ENCODE peak calls at places on chromosomes 2 and 18, in eight cellular contexts. One of them, this sample, is unnamed.

GRCh38 chr2:54166121-54166773 is 50.8 kb downstream of the ACYP2 start:
- DNase-seq in brain microvascular endothelial cell: no peak
- DNase-seq in heart left ventricle: no peak
- DNase-seq in AG04450: no peak
- DNase-seq in breast epithelium: no peak
- DNase-seq in A549: no peak
- DNase-seq in K562: no peak
- DNase-seq in fibroblast of pulmonary artery: no peak
- DNase-seq in this sample: no peak

GRCh38 chr2:240024766-240025165 is 376 bp downstream of the NDUFA10 start:
- DNase-seq in AG04450: no peak
- DNase-seq in brain microvascular endothelial cell: no peak
- DNase-seq in A549: peak
- DNase-seq in heart left ventricle: no peak
- DNase-seq in breast epithelium: no peak
- DNase-seq in K562: peak
- DNase-seq in fibroblast of pulmonary artery: no peak
- DNase-seq in this sample: no peak

GRCh38 chr2:160458718-160459453 is 34.7 kb downstream of the RBMS1 start:
- DNase-seq in K562: no peak
- DNase-seq in A549: no peak
- DNase-seq in brain microvascular endothelial cell: no peak
- DNase-seq in fibroblast of pulmonary artery: no peak
- DNase-seq in heart left ventricle: no peak
- DNase-seq in AG04450: no peak
- DNase-seq in breast epithelium: no peak
- DNase-seq in this sample: no peak

GRCh38 chr18:42860011-42860410 is 255.5 kb downstream of the RIT2 start:
- DNase-seq in breast epithelium: no peak
- DNase-seq in A549: no peak
- DNase-seq in heart left ventricle: no peak
- DNase-seq in K562: no peak
- DNase-seq in fibroblast of pulmonary artery: peak
- DNase-seq in brain microvascular endothelial cell: peak
- DNase-seq in AG04450: no peak
- DNase-seq in this sample: no peak

GRCh38 chr2:7427293-7428060 is 510.3 kb downstream of the RNF144A start:
- DNase-seq in AG04450: peak
- DNase-seq in K562: peak
- DNase-seq in heart left ventricle: no peak
- DNase-seq in breast epithelium: no peak
- DNase-seq in A549: peak
- DNase-seq in fibroblast of pulmonary artery: peak
- DNase-seq in brain microvascular endothelial cell: peak
- DNase-seq in this sample: no peak

GRCh38 chr2:719734-720133 is 42.5 kb upstream of the TMEM18 start:
- DNase-seq in heart left ventricle: no peak
- DNase-seq in AG04450: no peak
- DNase-seq in A549: no peak
- DNase-seq in fibroblast of pulmonary artery: no peak
- DNase-seq in K562: no peak
- DNase-seq in brain microvascular endothelial cell: no peak
- DNase-seq in breast epithelium: no peak
- DNase-seq in this sample: no peak

GRCh38 chr2:160621748-160622147 is 128.1 kb upstream of the RBMS1 start:
- DNase-seq in fibroblast of pulmonary artery: no peak
- DNase-seq in AG04450: no peak
- DNase-seq in K562: no peak
- DNase-seq in brain microvascular endothelial cell: no peak
- DNase-seq in heart left ventricle: no peak
- DNase-seq in breast epithelium: no peak
- DNase-seq in A549: no peak
- DNase-seq in this sample: no peak

GRCh38 chr2:53877556-53877955 is 17.8 kb upstream of the GPR75 start:
- DNase-seq in heart left ventricle: no peak
- DNase-seq in breast epithelium: no peak
- DNase-seq in brain microvascular endothelial cell: no peak
- DNase-seq in K562: no peak
- DNase-seq in fibroblast of pulmonary artery: peak
- DNase-seq in A549: no peak
- DNase-seq in AG04450: no peak
- DNase-seq in this sample: no peak

GRCh38 chr2:224151680-224152310 is 112.7 kb upstream of the SERPINE2 start:
- DNase-seq in brain microvascular endothelial cell: no peak
- DNase-seq in breast epithelium: no peak
- DNase-seq in A549: peak
- DNase-seq in fibroblast of pulmonary artery: no peak
- DNase-seq in heart left ventricle: no peak
- DNase-seq in K562: peak
- DNase-seq in AG04450: no peak
- DNase-seq in this sample: no peak

GRCh38 chr2:99205491-99205890 is 24.5 kb downstream of the MRPL30 start:
- DNase-seq in A549: peak
- DNase-seq in AG04450: no peak
- DNase-seq in brain microvascular endothelial cell: no peak
- DNase-seq in fibroblast of pulmonary artery: no peak
- DNase-seq in breast epithelium: no peak
- DNase-seq in K562: no peak
- DNase-seq in heart left ventricle: no peak
- DNase-seq in this sample: no peak

GRCh38 chr2:99198103-99198841 is 17.3 kb downstream of the MRPL30 start:
- DNase-seq in breast epithelium: no peak
- DNase-seq in fibroblast of pulmonary artery: no peak
- DNase-seq in brain microvascular endothelial cell: no peak
- DNase-seq in K562: no peak
- DNase-seq in AG04450: no peak
- DNase-seq in heart left ventricle: no peak
- DNase-seq in A549: no peak
- DNase-seq in this sample: no peak

GRCh38 chr2:99200232-99200631 is 19.2 kb downstream of the MRPL30 start:
- DNase-seq in K562: no peak
- DNase-seq in heart left ventricle: no peak
- DNase-seq in fibroblast of pulmonary artery: no peak
- DNase-seq in AG04450: no peak
- DNase-seq in breast epithelium: no peak
- DNase-seq in A549: no peak
- DNase-seq in brain microvascular endothelial cell: no peak
- DNase-seq in this sample: no peak

GRCh38 chr2:99201959-99202678 is 21.1 kb downstream of the MRPL30 start:
- DNase-seq in AG04450: no peak
- DNase-seq in heart left ventricle: no peak
- DNase-seq in breast epithelium: no peak
- DNase-seq in brain microvascular endothelial cell: no peak
- DNase-seq in A549: no peak
- DNase-seq in fibroblast of pulmonary artery: no peak
- DNase-seq in K562: no peak
- DNase-seq in this sample: no peak
- TF ChIP-seq CTCF in AG04450: peak
- TF ChIP-seq CTCF in heart left ventricle: no peak
- TF ChIP-seq CTCF in breast epithelium: no peak
- TF ChIP-seq CTCF in brain microvascular endothelial cell: peak
- TF ChIP-seq CTCF in A549: no peak
- TF ChIP-seq CTCF in fibroblast of pulmonary artery: peak
- TF ChIP-seq CTCF in K562: peak
- TF ChIP-seq CTCF in this sample: peak

DNA sequence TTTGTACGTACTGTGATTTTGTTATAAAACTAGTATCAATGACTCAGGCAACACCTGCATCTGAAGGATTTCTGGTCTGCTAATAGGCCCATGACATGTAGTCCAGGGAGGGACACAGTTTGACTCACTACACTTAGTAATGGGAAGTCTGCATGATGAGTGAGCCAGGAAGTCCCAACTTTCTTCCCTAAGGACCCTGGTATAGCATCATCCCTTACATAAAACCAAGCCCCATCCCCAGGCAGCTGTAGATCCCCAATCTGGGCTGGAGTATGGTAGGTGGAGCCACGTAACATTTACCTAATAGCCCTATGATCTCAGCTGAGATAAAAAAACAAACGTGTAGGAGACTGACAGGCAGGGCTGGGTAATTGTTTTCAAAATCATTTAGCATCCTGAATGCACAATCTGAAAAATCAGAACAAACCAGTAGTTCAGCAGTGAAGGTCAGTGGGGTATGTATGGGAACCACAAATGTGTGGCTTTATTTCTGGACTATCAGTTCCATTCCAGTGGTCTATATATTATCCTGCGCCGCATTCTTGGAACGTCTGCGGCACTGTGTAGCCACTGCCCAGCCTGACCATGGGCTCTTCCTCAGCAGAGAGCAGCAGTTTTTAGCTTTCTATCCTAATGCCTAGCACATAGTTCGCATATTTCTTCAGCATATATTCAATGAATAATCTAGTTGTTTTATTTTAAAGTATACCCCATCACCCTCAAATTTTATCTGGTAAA is 33.5 kb downstream of the EPB41L3 start:
- DNase-seq in K562: no peak
- DNase-seq in breast epithelium: no peak
- DNase-seq in A549: no peak
- DNase-seq in AG04450: no peak
- DNase-seq in fibroblast of pulmonary artery: no peak
- DNase-seq in heart left ventricle: no peak
- DNase-seq in brain microvascular endothelial cell: peak
- DNase-seq in this sample: peak
- H3K4me3 ChIP-seq in K562: no peak
- H3K4me3 ChIP-seq in breast epithelium: no peak
- H3K4me3 ChIP-seq in A549: no peak
- H3K4me3 ChIP-seq in AG04450: no peak
- H3K4me3 ChIP-seq in fibroblast of pulmonary artery: no peak
- H3K4me3 ChIP-seq in heart left ventricle: no peak
- H3K4me3 ChIP-seq in brain microvascular endothelial cell: no peak
- H3K4me3 ChIP-seq in this sample: no peak

GRCh38 chr18:59065684-59066083 is 74.0 kb upstream of the SEC11C start:
- DNase-seq in fibroblast of pulmonary artery: no peak
- DNase-seq in AG04450: no peak
- DNase-seq in brain microvascular endothelial cell: no peak
- DNase-seq in breast epithelium: no peak
- DNase-seq in A549: peak
- DNase-seq in K562: no peak
- DNase-seq in heart left ventricle: no peak
- DNase-seq in this sample: no peak

GRCh38 chr18:59070181-59070912 is 69.3 kb upstream of the SEC11C start:
- DNase-seq in heart left ventricle: peak
- DNase-seq in breast epithelium: peak
- DNase-seq in K562: peak
- DNase-seq in brain microvascular endothelial cell: peak
- DNase-seq in A549: peak
- DNase-seq in fibroblast of pulmonary artery: peak
- DNase-seq in AG04450: peak
- DNase-seq in this sample: peak

GRCh38 chr18:59068672-59069071 is 71.0 kb upstream of the SEC11C start:
- DNase-seq in AG04450: no peak
- DNase-seq in brain microvascular endothelial cell: no peak
- DNase-seq in breast epithelium: no peak
- DNase-seq in fibroblast of pulmonary artery: no peak
- DNase-seq in K562: no peak
- DNase-seq in heart left ventricle: no peak
- DNase-seq in A549: no peak
- DNase-seq in this sample: no peak

GRCh38 chr18:59063912-59064311 is 75.8 kb upstream of the SEC11C start:
- DNase-seq in brain microvascular endothelial cell: no peak
- DNase-seq in fibroblast of pulmonary artery: no peak
- DNase-seq in breast epithelium: no peak
- DNase-seq in heart left ventricle: no peak
- DNase-seq in K562: no peak
- DNase-seq in AG04450: no peak
- DNase-seq in A549: no peak
- DNase-seq in this sample: no peak

GRCh38 chr18:59067873-59068272 is 71.8 kb upstream of the SEC11C start:
- DNase-seq in fibroblast of pulmonary artery: peak
- DNase-seq in brain microvascular endothelial cell: peak
- DNase-seq in breast epithelium: no peak
- DNase-seq in AG04450: no peak
- DNase-seq in A549: peak
- DNase-seq in heart left ventricle: no peak
- DNase-seq in K562: peak
- DNase-seq in this sample: no peak
- TF ChIP-seq CTCF in fibroblast of pulmonary artery: peak
- TF ChIP-seq CTCF in brain microvascular endothelial cell: peak
- TF ChIP-seq CTCF in breast epithelium: no peak
- TF ChIP-seq CTCF in AG04450: peak
- TF ChIP-seq CTCF in A549: peak
- TF ChIP-seq CTCF in heart left ventricle: peak
- TF ChIP-seq CTCF in K562: peak
- TF ChIP-seq CTCF in this sample: peak

GRCh38 chr2:106584304-106584954 is 97.3 kb downstream of the CD8B2 start:
- DNase-seq in K562: no peak
- DNase-seq in heart left ventricle: no peak
- DNase-seq in breast epithelium: no peak
- DNase-seq in brain microvascular endothelial cell: no peak
- DNase-seq in fibroblast of pulmonary artery: no peak
- DNase-seq in AG04450: no peak
- DNase-seq in A549: no peak
- DNase-seq in this sample: no peak

GRCh38 chr2:106581755-106582430 is 94.7 kb downstream of the CD8B2 start:
- DNase-seq in brain microvascular endothelial cell: peak
- DNase-seq in A549: peak
- DNase-seq in heart left ventricle: peak
- DNase-seq in breast epithelium: no peak
- DNase-seq in fibroblast of pulmonary artery: peak
- DNase-seq in AG04450: no peak
- DNase-seq in K562: peak
- DNase-seq in this sample: peak

GRCh38 chr2:106580241-106580640 is 93.1 kb downstream of the CD8B2 start:
- DNase-seq in brain microvascular endothelial cell: no peak
- DNase-seq in fibroblast of pulmonary artery: no peak
- DNase-seq in heart left ventricle: no peak
- DNase-seq in K562: no peak
- DNase-seq in A549: no peak
- DNase-seq in AG04450: no peak
- DNase-seq in breast epithelium: no peak
- DNase-seq in this sample: no peak

GRCh38 chr2:106581276-106581675 is 94.1 kb downstream of the CD8B2 start:
- DNase-seq in AG04450: no peak
- DNase-seq in K562: no peak
- DNase-seq in breast epithelium: no peak
- DNase-seq in brain microvascular endothelial cell: no peak
- DNase-seq in fibroblast of pulmonary artery: no peak
- DNase-seq in A549: no peak
- DNase-seq in heart left ventricle: no peak
- DNase-seq in this sample: no peak

DNA sequence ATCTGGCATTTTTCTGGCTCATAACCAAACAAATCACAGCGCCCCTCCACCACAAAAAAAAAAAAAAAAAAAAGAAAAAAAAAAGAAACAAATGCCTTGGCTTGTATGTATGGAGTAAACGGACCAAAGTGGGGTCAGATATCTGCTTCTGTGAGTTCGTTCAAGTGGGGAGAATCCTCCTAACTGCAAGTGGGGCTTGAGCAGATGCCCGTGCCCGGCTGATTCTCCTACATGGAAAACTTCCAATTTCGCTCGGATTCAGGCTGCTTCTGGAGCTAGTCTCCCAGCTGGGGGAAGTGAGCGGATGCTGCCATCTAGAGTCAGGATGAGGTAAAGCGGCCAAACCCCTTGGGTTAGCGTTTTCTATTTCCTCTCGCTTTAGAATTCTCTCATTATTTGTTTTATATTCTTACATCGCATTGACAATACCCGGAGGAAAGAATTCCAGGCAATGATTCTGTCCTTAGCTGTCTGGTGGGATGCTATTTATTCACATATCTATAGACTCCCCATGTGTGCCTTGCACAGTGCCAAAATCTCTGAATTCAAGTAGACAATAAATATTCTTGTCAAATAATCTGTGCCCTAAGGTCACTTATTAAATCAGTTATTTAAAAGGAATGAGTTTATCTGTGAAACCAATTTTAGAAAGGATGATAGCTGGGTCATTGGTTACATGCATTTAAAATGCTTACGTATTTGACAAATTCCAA is 95.4 kb downstream of the CD8B2 start:
- DNase-seq in A549: peak
- DNase-seq in heart left ventricle: peak
- DNase-seq in breast epithelium: peak
- DNase-seq in brain microvascular endothelial cell: peak
- DNase-seq in fibroblast of pulmonary artery: peak
- DNase-seq in AG04450: peak
- DNase-seq in K562: peak
- DNase-seq in this sample: peak
- H3K4me3 ChIP-seq in A549: peak
- H3K4me3 ChIP-seq in heart left ventricle: peak
- H3K4me3 ChIP-seq in breast epithelium: peak
- H3K4me3 ChIP-seq in brain microvascular endothelial cell: peak
- H3K4me3 ChIP-seq in fibroblast of pulmonary artery: peak
- H3K4me3 ChIP-seq in AG04450: peak
- H3K4me3 ChIP-seq in K562: no peak
- H3K4me3 ChIP-seq in this sample: peak